ENCODE peak calls at places on chromosome 20, in eight cellular contexts. D is stomach, L is heart right ventricle, H is fibroblast of lung, B is hepatocyte, P is pancreas, C is ovary, R is left ventricle myocardium inferior. G is an unnamed sample. For H3K27me3 and H3K4me1, the result is how much of the 10 kb centered on the place peaks cover.

GRCh38 chr20:36856691-36857635 is 19.0 kb upstream of the TLDC2 start:
- DNase-seq in D (no peak), L (no peak), P (no peak), H (no peak), R (no peak), C (no peak), B (no peak), G (no peak)

GRCh38 chr20:38125157-38126056 is 39.7 kb downstream of the TGM2 start:
- DNase-seq in B (no peak), L (peak), D (peak), C (peak), H (peak), R (peak), P (peak), G (no peak)

GRCh38 chr20:38217791-38218565 is 42.6 kb downstream of the KIAA1755 start:
- DNase-seq in B (peak), L (peak), R (peak), P (no peak), D (no peak), C (peak), H (peak), G (peak)

GRCh38 chr20:38658879-38659612 is 57.4 kb downstream of the ARHGAP40 start:
- DNase-seq in P (peak), B (peak), C (no peak), H (no peak), L (no peak), R (no peak), D (no peak), G (peak)

GRCh38 chr20:42688576-42688975 is 501.1 kb downstream of the PTPRT start:
- DNase-seq in P (peak), L (no peak), R (no peak), B (peak), H (no peak), D (no peak), C (no peak), G (no peak)

GRCh38 chr20:7772376-7772775 is 167.9 kb downstream of the HAO1 start:
- DNase-seq in R (peak), P (peak), C (no peak), H (peak), B (no peak), L (no peak), D (no peak), G (no peak)

GRCh38 chr20:49234831-49235230 is 15.6 kb downstream of the DDX27 start:
- DNase-seq in P (no peak), H (no peak), C (no peak), B (no peak), D (no peak), L (no peak), R (no peak), G (no peak)

GRCh38 chr20:8007490-8007889 is 12.1 kb downstream of the TMX4 start:
- DNase-seq in B (no peak), H (no peak), C (no peak), L (no peak), R (no peak), P (no peak), D (no peak), G (no peak)

GRCh38 chr20:17825251-17825691 is 125.5 kb downstream of the BANF2 start:
- DNase-seq in D (no peak), H (no peak), L (no peak), B (no peak), P (no peak), R (no peak), C (no peak), G (no peak)

GRCh38 chr20:61745397-61746146 is 320.1 kb downstream of the TAF4 start:
- DNase-seq in B (no peak), P (no peak), R (no peak), C (no peak), H (no peak), L (no peak), D (no peak), G (no peak)

GRCh38 chr20:32034581-32035397 is 17.3 kb upstream of the HCK start:
- DNase-seq in B (no peak), H (no peak), L (no peak), P (no peak), C (no peak), D (no peak), R (no peak), G (peak)

GRCh38 chr20:32040142-32040953 is 11.7 kb upstream of the HCK start:
- DNase-seq in R (peak), H (no peak), P (no peak), D (no peak), B (no peak), L (peak), C (no peak), G (peak)

GRCh38 chr20:50724851-50725721 is 6.3 kb upstream of the PARD6B start:
- DNase-seq in C (peak), H (peak), L (peak), B (peak), P (no peak), R (peak), D (peak), G (peak)

GRCh38 chr20:19885981-19886665 is 128.1 kb downstream of the RIN2 start:
- DNase-seq in L (peak), B (peak), P (peak), D (peak), H (peak), R (peak), C (peak), G (no peak)

GRCh38 chr20:20744170-20744725 is 31.8 kb upstream of the RALGAPA2 start:
- DNase-seq in R (no peak), D (no peak), B (no peak), C (no peak), P (no peak), H (no peak), L (no peak), G (no peak)

GRCh38 chr20:53884859-53885654 is 185.3 kb downstream of the BCAS1 start:
- DNase-seq in P (no peak), R (no peak), D (no peak), H (peak), B (no peak), C (no peak), L (no peak), G (no peak)

GRCh38 chr20:19077370-19078220 is 134.8 kb upstream of the SLC24A3 start:
- DNase-seq in B (no peak), D (no peak), H (no peak), R (no peak), C (no peak), L (no peak), P (no peak), G (no peak)

DNA sequence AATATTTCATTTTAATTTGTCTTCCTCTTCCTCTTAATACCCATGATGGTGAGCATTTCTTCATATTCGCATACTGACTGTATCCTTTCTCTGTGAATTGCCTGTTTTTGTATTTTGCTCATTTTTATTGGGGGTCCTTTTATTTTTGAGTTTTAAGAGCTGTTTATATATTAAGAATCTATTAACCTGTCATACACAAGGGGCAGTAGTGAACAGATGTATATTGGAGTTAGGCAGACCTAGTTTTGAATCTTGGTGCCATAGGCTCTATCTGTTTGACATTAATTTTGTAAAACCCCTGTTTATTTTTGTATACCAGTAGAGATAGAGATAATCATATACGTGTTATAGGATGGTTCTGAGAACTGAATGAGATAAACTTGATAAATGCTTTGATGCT is 3.1 kb upstream of the WFDC5 start:
- DNase-seq in R (no peak), L (no peak), C (no peak), H (no peak), D (no peak), P (no peak), B (no peak), G (no peak)
- TF ChIP-seq CTCF in R (no peak), L (no peak), C (no peak), H (no peak), D (no peak), P (no peak), B (no peak), G (peak)

DNA sequence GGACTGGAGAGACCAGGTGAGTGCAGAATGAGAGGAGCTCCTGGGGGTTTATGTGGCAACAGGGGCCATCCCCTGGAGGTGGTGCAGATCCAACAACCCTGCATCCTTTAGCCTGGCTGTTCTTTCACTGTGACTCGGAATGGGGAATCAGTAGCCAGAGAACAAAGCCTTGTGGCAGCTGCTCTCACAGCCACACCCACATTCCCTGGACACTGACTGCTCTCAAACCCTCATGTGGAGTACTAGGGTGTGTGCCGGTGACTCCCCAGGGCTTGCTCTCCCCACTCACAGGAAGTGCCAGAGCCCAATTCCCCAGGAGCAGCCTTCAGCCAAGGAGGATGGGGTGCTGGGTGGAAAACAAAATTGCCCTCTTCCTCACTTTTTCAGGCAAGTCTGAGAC is 30.2 kb upstream of the GGTLC1 start:
- DNase-seq in L (no peak), D (no peak), C (no peak), H (no peak), R (no peak), P (no peak), B (peak), G (no peak)
- H3K27me3 ChIP-seq in L (under half), D (under half), C (under half), H (under half), R (under half), P (under half), B (under half), G (under half)

DNA sequence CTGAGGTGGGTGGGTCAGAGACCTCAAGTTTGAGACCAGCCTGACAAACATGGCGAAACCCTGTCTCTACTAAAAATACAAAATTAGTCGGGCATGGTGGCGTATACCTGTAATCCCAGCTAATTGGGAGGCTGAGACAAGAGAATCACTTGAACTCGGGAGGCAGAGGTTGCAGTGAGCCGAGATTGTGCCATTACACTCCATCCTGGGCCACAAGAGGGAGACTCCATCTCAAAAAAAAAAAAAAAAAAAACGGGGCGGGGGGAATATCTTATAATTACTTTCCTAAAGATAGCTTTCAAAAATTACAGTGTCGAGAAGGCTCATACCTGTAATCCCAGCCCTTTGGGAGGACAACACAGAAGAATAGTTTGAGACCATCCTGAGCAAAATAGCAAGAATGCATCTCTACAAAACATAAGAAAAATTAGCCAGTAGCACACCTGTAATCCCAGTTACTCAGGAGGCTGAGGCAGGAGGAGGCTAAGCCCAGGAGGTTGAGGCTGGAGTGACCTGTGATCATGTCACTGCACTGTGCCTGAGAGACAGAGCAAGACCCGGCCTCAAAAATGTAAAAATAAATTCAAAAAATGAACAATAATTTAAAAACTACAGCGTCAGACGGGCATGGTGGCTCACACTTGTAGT is 25.8 kb downstream of the CBFA2T2 start:
- DNase-seq in H (no peak), P (no peak), L (no peak), D (no peak), R (no peak), B (no peak), C (no peak), G (no peak)
- H3K4me1 ChIP-seq in H (under half), P (under half), L (under half), D (under half), R (under half), B (under half), C (under half), G (under half)

DNA sequence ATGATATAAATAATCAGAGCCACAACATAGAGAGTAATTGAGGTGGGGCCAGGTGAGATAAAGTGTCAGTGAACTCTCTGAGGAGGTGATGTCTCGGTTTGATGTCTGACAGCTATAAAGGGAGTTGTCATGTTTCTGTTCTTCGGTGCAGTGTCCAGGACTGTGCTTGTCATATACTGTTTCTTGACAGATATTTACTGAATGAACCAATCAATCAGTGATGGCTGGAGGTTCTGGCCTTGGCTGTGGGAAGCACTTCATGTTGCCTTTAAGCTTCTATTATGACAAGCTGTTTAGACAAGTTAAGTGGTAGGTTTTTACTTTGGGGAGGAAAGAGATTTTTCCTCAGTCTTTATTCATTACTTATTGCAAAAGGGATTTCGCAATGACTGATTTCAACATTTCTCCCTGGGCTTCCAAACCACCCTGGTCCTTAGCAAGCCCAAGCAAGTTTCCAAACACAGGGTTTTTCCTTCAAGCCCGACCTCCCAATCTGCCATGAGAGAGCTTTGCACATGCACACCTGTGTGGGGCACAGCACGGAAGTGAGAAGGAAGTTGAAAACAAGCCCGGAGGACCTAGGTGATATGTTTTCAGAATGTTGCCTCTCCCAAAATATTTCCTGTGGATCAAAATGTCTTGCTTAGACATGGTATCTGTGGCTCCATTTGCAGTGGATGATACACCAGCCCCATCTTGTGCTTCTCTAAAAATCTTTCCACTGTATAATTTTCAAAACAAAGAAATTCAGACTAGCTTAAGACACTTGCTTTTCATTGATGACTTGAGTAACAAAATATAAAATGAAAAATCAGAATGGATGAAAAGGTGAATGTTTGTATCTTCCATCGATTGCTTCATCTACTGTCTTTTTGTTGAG is 567.3 kb upstream of the BTBD3 start:
- DNase-seq in B (peak), H (peak), R (no peak), L (no peak), D (no peak), P (no peak), C (no peak), G (peak)
- TF ChIP-seq CTCF in B (peak), H (peak), R (no peak), L (no peak), D (no peak), P (no peak), C (no peak), G (no peak)

GRCh38 chr20:2088904-2089303 is 12.7 kb upstream of the STK35 start:
- DNase-seq in L (no peak), D (no peak), B (no peak), C (no peak), P (no peak), R (no peak), H (no peak), G (no peak)

GRCh38 chr20:2086980-2087377 is 14.6 kb upstream of the STK35 start:
- DNase-seq in H (no peak), L (no peak), R (no peak), P (no peak), C (no peak), B (no peak), D (no peak), G (no peak)

GRCh38 chr20:2093200-2093781 is 8.3 kb upstream of the STK35 start:
- DNase-seq in L (no peak), P (no peak), R (no peak), H (no peak), B (peak), C (no peak), D (peak), G (peak)

GRCh38 chr20:2086177-2086979 is 15.2 kb upstream of the STK35 start:
- DNase-seq in L (no peak), D (no peak), H (no peak), R (no peak), B (no peak), P (no peak), C (no peak), G (no peak)

GRCh38 chr20:2089447-2089846 is 12.2 kb upstream of the STK35 start:
- DNase-seq in H (no peak), R (no peak), L (no peak), B (no peak), P (no peak), C (no peak), D (no peak), G (no peak)
- H3K27me3 ChIP-seq in H (under half), R (half or more), L (under half), B (under half), P (under half), C (under half), D (under half), G (under half)

DNA sequence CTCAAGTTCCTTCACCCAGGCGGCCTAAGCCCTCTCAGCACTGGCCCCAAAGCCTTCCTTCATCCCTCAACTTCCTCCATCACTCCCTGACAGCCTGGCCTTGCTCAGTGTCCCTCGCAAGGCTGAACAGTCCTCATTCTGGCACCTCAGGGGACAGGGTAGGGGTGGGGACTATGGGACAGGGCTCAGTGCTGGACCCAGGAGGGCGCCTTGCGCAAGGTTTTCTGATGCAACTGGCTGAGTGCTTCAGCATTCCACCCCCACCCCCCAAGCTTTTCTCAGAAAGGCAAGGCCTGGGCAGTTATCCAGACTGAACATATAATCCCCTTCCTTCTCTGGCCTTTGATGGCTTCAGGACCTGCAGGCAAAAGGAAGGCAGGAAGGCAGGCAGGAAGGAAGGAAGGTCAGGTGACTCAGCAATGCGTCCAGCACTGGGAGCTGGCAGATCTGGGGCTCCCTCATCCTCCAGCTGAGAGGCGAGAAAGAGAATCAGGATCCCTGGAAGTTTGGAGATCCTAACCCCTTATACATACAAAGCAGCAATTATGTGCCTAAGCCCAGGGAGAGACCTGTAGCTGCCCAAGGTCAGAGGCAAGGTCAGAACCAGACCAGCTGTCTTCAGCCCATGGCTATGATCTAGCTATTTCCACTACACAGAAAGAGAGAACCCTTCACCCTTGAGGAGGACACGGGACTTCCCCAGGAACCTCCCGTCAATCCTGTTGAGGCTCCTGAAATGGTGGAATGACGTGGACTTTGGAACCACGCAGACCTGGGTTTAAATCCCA is 8.6 kb upstream of the TRIB3 start:
- DNase-seq in C (no peak), R (no peak), L (peak), D (peak), P (peak), B (peak), H (peak), G (peak)
- H3K4me1 ChIP-seq in C (under half), R (under half), L (under half), D (under half), P (under half), B (under half), H (under half), G (half or more)

GRCh38 chr20:44745560-44746366 is at the start of gene KCNK15:
- DNase-seq in P (peak), L (peak), R (peak), H (peak), C (peak), D (peak), B (peak), G (peak)
- TF ChIP-seq CTCF in P (no peak), L (no peak), R (no peak), H (no peak), C (no peak), D (no peak), B (no peak), G (no peak)

GRCh38 chr20:35311409-35311808 is 19.2 kb upstream of the FAM83C start:
- DNase-seq in B (no peak), P (no peak), D (no peak), H (peak), R (no peak), C (no peak), L (no peak), G (no peak)
- H3K27me3 ChIP-seq in B (under half), P (under half), D (under half), H (under half), R (under half), C (under half), L (under half), G (under half)

GRCh38 chr20:23363257-23363649 is 1.3 kb downstream of the GZF1 start:
- DNase-seq in C (no peak), L (peak), B (no peak), R (peak), D (no peak), H (no peak), P (no peak), G (no peak)
- H3K4me1 ChIP-seq in C (under half), L (half or more), B (under half), R (half or more), D (half or more), H (under half), P (under half), G (under half)

GRCh38 chr20:11438412-11438811 is 479.3 kb upstream of the BTBD3 start:
- DNase-seq in R (no peak), P (no peak), B (no peak), D (no peak), H (no peak), C (no peak), L (no peak), G (no peak)
- TF ChIP-seq CTCF in R (no peak), P (no peak), B (no peak), D (no peak), H (no peak), C (no peak), L (no peak), G (no peak)

G was measured in Caco-2.